ENCODE peak calls at places on chromosomes 16 and 17, in ten cellular contexts. One of them, this sample, is unnamed.

GRCh38 chr16:85422374-85423185 is 190.5 kb upstream of the GSE1 start:
- DNase-seq in activated T-helper 1 cell treated with anti-CD3 and anti-CD28 coated beads, Interleukin-2, amount 50 U/mL, for 16 hours: no peak
- DNase-seq in Peyer's patch: no peak
- DNase-seq in Kasumi-1: no peak
- DNase-seq in cerebellar cortex: no peak
- DNase-seq in activated CD4-positive, alpha-beta memory T cell treated with anti-CD3 and anti-CD28 coated beads for 36 hours: peak
- DNase-seq in memory B cell: no peak
- DNase-seq in HEK293T: no peak
- DNase-seq in GM18507: no peak
- DNase-seq in COR-L47: peak
- DNase-seq in this sample: no peak

GRCh38 chr16:8950580-8951077 is 13.1 kb downstream of the USP7 start:
- DNase-seq in activated T-helper 1 cell treated with anti-CD3 and anti-CD28 coated beads, Interleukin-2, amount 50 U/mL, for 16 hours: no peak
- DNase-seq in Peyer's patch: no peak
- DNase-seq in Kasumi-1: no peak
- DNase-seq in cerebellar cortex: no peak
- DNase-seq in activated CD4-positive, alpha-beta memory T cell treated with anti-CD3 and anti-CD28 coated beads for 36 hours: no peak
- DNase-seq in memory B cell: no peak
- DNase-seq in HEK293T: no peak
- DNase-seq in GM18507: no peak
- DNase-seq in COR-L47: no peak
- DNase-seq in this sample: no peak

GRCh38 chr17:45433136-45433535 is 466 bp upstream of the ARHGAP27 start:
- DNase-seq in activated T-helper 1 cell treated with anti-CD3 and anti-CD28 coated beads, Interleukin-2, amount 50 U/mL, for 16 hours: no peak
- DNase-seq in Peyer's patch: no peak
- DNase-seq in Kasumi-1: no peak
- DNase-seq in cerebellar cortex: no peak
- DNase-seq in activated CD4-positive, alpha-beta memory T cell treated with anti-CD3 and anti-CD28 coated beads for 36 hours: no peak
- DNase-seq in memory B cell: no peak
- DNase-seq in HEK293T: peak
- DNase-seq in GM18507: no peak
- DNase-seq in COR-L47: no peak
- DNase-seq in this sample: no peak

GRCh38 chr16:89505204-89506112 is 2.7 kb upstream of the SPG7 start:
- DNase-seq in activated T-helper 1 cell treated with anti-CD3 and anti-CD28 coated beads, Interleukin-2, amount 50 U/mL, for 16 hours: peak
- DNase-seq in Peyer's patch: peak
- DNase-seq in Kasumi-1: peak
- DNase-seq in cerebellar cortex: peak
- DNase-seq in activated CD4-positive, alpha-beta memory T cell treated with anti-CD3 and anti-CD28 coated beads for 36 hours: peak
- DNase-seq in memory B cell: peak
- DNase-seq in HEK293T: no peak
- DNase-seq in GM18507: no peak
- DNase-seq in COR-L47: no peak
- DNase-seq in this sample: no peak

GRCh38 chr17:6059406-6059805 is 10.8 kb upstream of the WSCD1 start:
- DNase-seq in activated T-helper 1 cell treated with anti-CD3 and anti-CD28 coated beads, Interleukin-2, amount 50 U/mL, for 16 hours: no peak
- DNase-seq in Peyer's patch: no peak
- DNase-seq in Kasumi-1: no peak
- DNase-seq in cerebellar cortex: no peak
- DNase-seq in activated CD4-positive, alpha-beta memory T cell treated with anti-CD3 and anti-CD28 coated beads for 36 hours: no peak
- DNase-seq in memory B cell: no peak
- DNase-seq in HEK293T: no peak
- DNase-seq in GM18507: no peak
- DNase-seq in COR-L47: no peak
- DNase-seq in this sample: no peak

GRCh38 chr17:29012535-29012934 is 6.7 kb upstream of the SEZ6 start:
- DNase-seq in activated T-helper 1 cell treated with anti-CD3 and anti-CD28 coated beads, Interleukin-2, amount 50 U/mL, for 16 hours: no peak
- DNase-seq in Peyer's patch: no peak
- DNase-seq in Kasumi-1: no peak
- DNase-seq in cerebellar cortex: no peak
- DNase-seq in activated CD4-positive, alpha-beta memory T cell treated with anti-CD3 and anti-CD28 coated beads for 36 hours: no peak
- DNase-seq in memory B cell: no peak
- DNase-seq in HEK293T: no peak
- DNase-seq in GM18507: no peak
- DNase-seq in COR-L47: no peak
- DNase-seq in this sample: no peak

GRCh38 chr17:13939222-13939621 is 130.1 kb upstream of the COX10 start:
- DNase-seq in activated T-helper 1 cell treated with anti-CD3 and anti-CD28 coated beads, Interleukin-2, amount 50 U/mL, for 16 hours: no peak
- DNase-seq in Peyer's patch: no peak
- DNase-seq in Kasumi-1: no peak
- DNase-seq in cerebellar cortex: no peak
- DNase-seq in activated CD4-positive, alpha-beta memory T cell treated with anti-CD3 and anti-CD28 coated beads for 36 hours: no peak
- DNase-seq in memory B cell: no peak
- DNase-seq in HEK293T: no peak
- DNase-seq in GM18507: no peak
- DNase-seq in COR-L47: no peak
- DNase-seq in this sample: no peak

GRCh38 chr17:16300554-16300953 is 52.7 kb downstream of the CENPV start:
- DNase-seq in activated T-helper 1 cell treated with anti-CD3 and anti-CD28 coated beads, Interleukin-2, amount 50 U/mL, for 16 hours: no peak
- DNase-seq in Peyer's patch: no peak
- DNase-seq in Kasumi-1: no peak
- DNase-seq in cerebellar cortex: no peak
- DNase-seq in activated CD4-positive, alpha-beta memory T cell treated with anti-CD3 and anti-CD28 coated beads for 36 hours: no peak
- DNase-seq in memory B cell: no peak
- DNase-seq in HEK293T: no peak
- DNase-seq in GM18507: no peak
- DNase-seq in COR-L47: no peak
- DNase-seq in this sample: no peak

GRCh38 chr17:50689956-50690886 is 17.5 kb downstream of the ANKRD40 start:
- DNase-seq in activated T-helper 1 cell treated with anti-CD3 and anti-CD28 coated beads, Interleukin-2, amount 50 U/mL, for 16 hours: no peak
- DNase-seq in Peyer's patch: no peak
- DNase-seq in Kasumi-1: no peak
- DNase-seq in cerebellar cortex: no peak
- DNase-seq in activated CD4-positive, alpha-beta memory T cell treated with anti-CD3 and anti-CD28 coated beads for 36 hours: no peak
- DNase-seq in memory B cell: no peak
- DNase-seq in HEK293T: no peak
- DNase-seq in GM18507: no peak
- DNase-seq in COR-L47: no peak
- DNase-seq in this sample: no peak

GRCh38 chr16:13510425-13511151 is 409.4 kb upstream of the ERCC4 start:
- DNase-seq in activated T-helper 1 cell treated with anti-CD3 and anti-CD28 coated beads, Interleukin-2, amount 50 U/mL, for 16 hours: no peak
- DNase-seq in Peyer's patch: no peak
- DNase-seq in Kasumi-1: no peak
- DNase-seq in cerebellar cortex: no peak
- DNase-seq in activated CD4-positive, alpha-beta memory T cell treated with anti-CD3 and anti-CD28 coated beads for 36 hours: no peak
- DNase-seq in memory B cell: no peak
- DNase-seq in HEK293T: no peak
- DNase-seq in GM18507: no peak
- DNase-seq in COR-L47: no peak
- DNase-seq in this sample: no peak

GRCh38 chr17:57121308-57122042 is 36.4 kb downstream of the AKAP1 start:
- DNase-seq in activated T-helper 1 cell treated with anti-CD3 and anti-CD28 coated beads, Interleukin-2, amount 50 U/mL, for 16 hours: no peak
- DNase-seq in Peyer's patch: no peak
- DNase-seq in Kasumi-1: peak
- DNase-seq in cerebellar cortex: peak
- DNase-seq in activated CD4-positive, alpha-beta memory T cell treated with anti-CD3 and anti-CD28 coated beads for 36 hours: peak
- DNase-seq in memory B cell: no peak
- DNase-seq in HEK293T: peak
- DNase-seq in GM18507: no peak
- DNase-seq in COR-L47: peak
- DNase-seq in this sample: no peak

GRCh38 chr16:1884155-1884760 is 12.3 kb upstream of the MEIOB start:
- DNase-seq in activated T-helper 1 cell treated with anti-CD3 and anti-CD28 coated beads, Interleukin-2, amount 50 U/mL, for 16 hours: no peak
- DNase-seq in Peyer's patch: no peak
- DNase-seq in Kasumi-1: peak
- DNase-seq in cerebellar cortex: peak
- DNase-seq in activated CD4-positive, alpha-beta memory T cell treated with anti-CD3 and anti-CD28 coated beads for 36 hours: no peak
- DNase-seq in memory B cell: no peak
- DNase-seq in HEK293T: peak
- DNase-seq in GM18507: no peak
- DNase-seq in COR-L47: no peak
- DNase-seq in this sample: no peak

GRCh38 chr17:82012482-82013295 is 10.0 kb downstream of the CENPX start:
- DNase-seq in activated T-helper 1 cell treated with anti-CD3 and anti-CD28 coated beads, Interleukin-2, amount 50 U/mL, for 16 hours: no peak
- DNase-seq in Peyer's patch: no peak
- DNase-seq in Kasumi-1: no peak
- DNase-seq in cerebellar cortex: no peak
- DNase-seq in activated CD4-positive, alpha-beta memory T cell treated with anti-CD3 and anti-CD28 coated beads for 36 hours: no peak
- DNase-seq in memory B cell: no peak
- DNase-seq in HEK293T: no peak
- DNase-seq in GM18507: no peak
- DNase-seq in COR-L47: no peak
- DNase-seq in this sample: no peak

GRCh38 chr17:81419333-81419885 is 24.2 kb downstream of the BAHCC1 start:
- DNase-seq in activated T-helper 1 cell treated with anti-CD3 and anti-CD28 coated beads, Interleukin-2, amount 50 U/mL, for 16 hours: no peak
- DNase-seq in Peyer's patch: no peak
- DNase-seq in Kasumi-1: no peak
- DNase-seq in cerebellar cortex: no peak
- DNase-seq in activated CD4-positive, alpha-beta memory T cell treated with anti-CD3 and anti-CD28 coated beads for 36 hours: no peak
- DNase-seq in memory B cell: no peak
- DNase-seq in HEK293T: peak
- DNase-seq in GM18507: no peak
- DNase-seq in COR-L47: peak
- DNase-seq in this sample: no peak

GRCh38 chr16:89257281-89257731 is 39.8 kb downstream of the ZNF778 start:
- DNase-seq in activated T-helper 1 cell treated with anti-CD3 and anti-CD28 coated beads, Interleukin-2, amount 50 U/mL, for 16 hours: no peak
- DNase-seq in Peyer's patch: no peak
- DNase-seq in Kasumi-1: no peak
- DNase-seq in cerebellar cortex: no peak
- DNase-seq in activated CD4-positive, alpha-beta memory T cell treated with anti-CD3 and anti-CD28 coated beads for 36 hours: no peak
- DNase-seq in memory B cell: no peak
- DNase-seq in HEK293T: no peak
- DNase-seq in GM18507: no peak
- DNase-seq in COR-L47: no peak
- DNase-seq in this sample: no peak

GRCh38 chr17:7122386-7122785 is 7.8 kb upstream of the ASGR2 start:
- DNase-seq in activated T-helper 1 cell treated with anti-CD3 and anti-CD28 coated beads, Interleukin-2, amount 50 U/mL, for 16 hours: no peak
- DNase-seq in Peyer's patch: no peak
- DNase-seq in Kasumi-1: no peak
- DNase-seq in cerebellar cortex: no peak
- DNase-seq in activated CD4-positive, alpha-beta memory T cell treated with anti-CD3 and anti-CD28 coated beads for 36 hours: no peak
- DNase-seq in memory B cell: no peak
- DNase-seq in HEK293T: no peak
- DNase-seq in GM18507: no peak
- DNase-seq in COR-L47: no peak
- DNase-seq in this sample: no peak

GRCh38 chr17:76270127-76270592 is 5.0 kb downstream of the UBALD2 start:
- DNase-seq in activated T-helper 1 cell treated with anti-CD3 and anti-CD28 coated beads, Interleukin-2, amount 50 U/mL, for 16 hours: no peak
- DNase-seq in Peyer's patch: peak
- DNase-seq in Kasumi-1: no peak
- DNase-seq in cerebellar cortex: no peak
- DNase-seq in activated CD4-positive, alpha-beta memory T cell treated with anti-CD3 and anti-CD28 coated beads for 36 hours: peak
- DNase-seq in memory B cell: peak
- DNase-seq in HEK293T: no peak
- DNase-seq in GM18507: no peak
- DNase-seq in COR-L47: no peak
- DNase-seq in this sample: no peak

GRCh38 chr16:87951550-87952538 is 610 bp downstream of the BANP start:
- DNase-seq in activated T-helper 1 cell treated with anti-CD3 and anti-CD28 coated beads, Interleukin-2, amount 50 U/mL, for 16 hours: no peak
- DNase-seq in Peyer's patch: no peak
- DNase-seq in Kasumi-1: no peak
- DNase-seq in cerebellar cortex: no peak
- DNase-seq in activated CD4-positive, alpha-beta memory T cell treated with anti-CD3 and anti-CD28 coated beads for 36 hours: peak
- DNase-seq in memory B cell: peak
- DNase-seq in HEK293T: peak
- DNase-seq in GM18507: no peak
- DNase-seq in COR-L47: no peak
- DNase-seq in this sample: no peak

GRCh38 chr16:66692341-66692740 is 4.2 kb downstream of the CMTM4 start:
- DNase-seq in activated T-helper 1 cell treated with anti-CD3 and anti-CD28 coated beads, Interleukin-2, amount 50 U/mL, for 16 hours: no peak
- DNase-seq in Peyer's patch: no peak
- DNase-seq in Kasumi-1: no peak
- DNase-seq in cerebellar cortex: no peak
- DNase-seq in activated CD4-positive, alpha-beta memory T cell treated with anti-CD3 and anti-CD28 coated beads for 36 hours: no peak
- DNase-seq in memory B cell: no peak
- DNase-seq in HEK293T: no peak
- DNase-seq in GM18507: no peak
- DNase-seq in COR-L47: no peak
- DNase-seq in this sample: no peak

GRCh38 chr16:72424776-72425175 is 252.8 kb upstream of the PMFBP1 start:
- DNase-seq in activated T-helper 1 cell treated with anti-CD3 and anti-CD28 coated beads, Interleukin-2, amount 50 U/mL, for 16 hours: no peak
- DNase-seq in Peyer's patch: no peak
- DNase-seq in Kasumi-1: no peak
- DNase-seq in cerebellar cortex: no peak
- DNase-seq in activated CD4-positive, alpha-beta memory T cell treated with anti-CD3 and anti-CD28 coated beads for 36 hours: no peak
- DNase-seq in memory B cell: no peak
- DNase-seq in HEK293T: no peak
- DNase-seq in GM18507: no peak
- DNase-seq in COR-L47: no peak
- DNase-seq in this sample: no peak

GRCh38 chr16:30715777-30716445 is 16.9 kb downstream of the SRCAP start:
- DNase-seq in activated T-helper 1 cell treated with anti-CD3 and anti-CD28 coated beads, Interleukin-2, amount 50 U/mL, for 16 hours: peak
- DNase-seq in Peyer's patch: no peak
- DNase-seq in Kasumi-1: peak
- DNase-seq in cerebellar cortex: no peak
- DNase-seq in activated CD4-positive, alpha-beta memory T cell treated with anti-CD3 and anti-CD28 coated beads for 36 hours: peak
- DNase-seq in memory B cell: peak
- DNase-seq in HEK293T: no peak
- DNase-seq in GM18507: peak
- DNase-seq in COR-L47: no peak
- DNase-seq in this sample: no peak

GRCh38 chr17:74457146-74457819 is 9.2 kb upstream of the CD300A start:
- DNase-seq in activated T-helper 1 cell treated with anti-CD3 and anti-CD28 coated beads, Interleukin-2, amount 50 U/mL, for 16 hours: peak
- DNase-seq in Peyer's patch: peak
- DNase-seq in Kasumi-1: peak
- DNase-seq in cerebellar cortex: peak
- DNase-seq in activated CD4-positive, alpha-beta memory T cell treated with anti-CD3 and anti-CD28 coated beads for 36 hours: peak
- DNase-seq in memory B cell: peak
- DNase-seq in HEK293T: peak
- DNase-seq in GM18507: no peak
- DNase-seq in COR-L47: peak
- DNase-seq in this sample: no peak

GRCh38 chr16:83622010-83622409 is 185.8 kb upstream of the HSBP1 start:
- DNase-seq in activated T-helper 1 cell treated with anti-CD3 and anti-CD28 coated beads, Interleukin-2, amount 50 U/mL, for 16 hours: no peak
- DNase-seq in Peyer's patch: no peak
- DNase-seq in Kasumi-1: no peak
- DNase-seq in cerebellar cortex: no peak
- DNase-seq in activated CD4-positive, alpha-beta memory T cell treated with anti-CD3 and anti-CD28 coated beads for 36 hours: no peak
- DNase-seq in memory B cell: no peak
- DNase-seq in HEK293T: no peak
- DNase-seq in GM18507: no peak
- DNase-seq in COR-L47: no peak
- DNase-seq in this sample: no peak

GRCh38 chr16:56336071-56336688 is 89.2 kb downstream of the AMFR start:
- DNase-seq in activated T-helper 1 cell treated with anti-CD3 and anti-CD28 coated beads, Interleukin-2, amount 50 U/mL, for 16 hours: no peak
- DNase-seq in Peyer's patch: no peak
- DNase-seq in Kasumi-1: no peak
- DNase-seq in cerebellar cortex: no peak
- DNase-seq in activated CD4-positive, alpha-beta memory T cell treated with anti-CD3 and anti-CD28 coated beads for 36 hours: no peak
- DNase-seq in memory B cell: no peak
- DNase-seq in HEK293T: no peak
- DNase-seq in GM18507: no peak
- DNase-seq in COR-L47: no peak
- DNase-seq in this sample: no peak

GRCh38 chr17:38912221-38912813 is 13.1 kb upstream of the LASP1NB start:
- DNase-seq in activated T-helper 1 cell treated with anti-CD3 and anti-CD28 coated beads, Interleukin-2, amount 50 U/mL, for 16 hours: no peak
- DNase-seq in Peyer's patch: no peak
- DNase-seq in Kasumi-1: no peak
- DNase-seq in cerebellar cortex: peak
- DNase-seq in activated CD4-positive, alpha-beta memory T cell treated with anti-CD3 and anti-CD28 coated beads for 36 hours: peak
- DNase-seq in memory B cell: no peak
- DNase-seq in HEK293T: no peak
- DNase-seq in GM18507: no peak
- DNase-seq in COR-L47: no peak
- DNase-seq in this sample: no peak

GRCh38 chr17:30116661-30117547 is at the start of gene NSRP1:
- DNase-seq in activated T-helper 1 cell treated with anti-CD3 and anti-CD28 coated beads, Interleukin-2, amount 50 U/mL, for 16 hours: peak
- DNase-seq in Peyer's patch: peak
- DNase-seq in Kasumi-1: peak
- DNase-seq in cerebellar cortex: peak
- DNase-seq in activated CD4-positive, alpha-beta memory T cell treated with anti-CD3 and anti-CD28 coated beads for 36 hours: peak
- DNase-seq in memory B cell: peak
- DNase-seq in HEK293T: peak
- DNase-seq in GM18507: peak
- DNase-seq in COR-L47: peak
- DNase-seq in this sample: no peak

GRCh38 chr17:5705081-5705875 is 121.0 kb upstream of the NLRP1 start:
- DNase-seq in activated T-helper 1 cell treated with anti-CD3 and anti-CD28 coated beads, Interleukin-2, amount 50 U/mL, for 16 hours: no peak
- DNase-seq in Peyer's patch: no peak
- DNase-seq in Kasumi-1: no peak
- DNase-seq in cerebellar cortex: peak
- DNase-seq in activated CD4-positive, alpha-beta memory T cell treated with anti-CD3 and anti-CD28 coated beads for 36 hours: peak
- DNase-seq in memory B cell: no peak
- DNase-seq in HEK293T: peak
- DNase-seq in GM18507: peak
- DNase-seq in COR-L47: no peak
- DNase-seq in this sample: no peak

GRCh38 chr16:82192665-82193064 is 22.6 kb upstream of the MPHOSPH6 start:
- DNase-seq in activated T-helper 1 cell treated with anti-CD3 and anti-CD28 coated beads, Interleukin-2, amount 50 U/mL, for 16 hours: no peak
- DNase-seq in Peyer's patch: no peak
- DNase-seq in Kasumi-1: peak
- DNase-seq in cerebellar cortex: no peak
- DNase-seq in activated CD4-positive, alpha-beta memory T cell treated with anti-CD3 and anti-CD28 coated beads for 36 hours: peak
- DNase-seq in memory B cell: no peak
- DNase-seq in HEK293T: no peak
- DNase-seq in GM18507: no peak
- DNase-seq in COR-L47: no peak
- DNase-seq in this sample: no peak